ENCODE peak calls at places on chromosomes 1 and 21, in six cellular contexts. T, K, U, H, R and W are unnamed samples. For H3K4me1, the result is how much of the 10 kb centered on the place peaks cover.

GRCh38 chr1:156931553-156931952 is 11.1 kb downstream of the LRRC71 start:
- ATAC-seq in K (no peak), H (no peak), U (peak), T (no peak), R (no peak), W (no peak)

GRCh38 chr1:216739771-216740170 is 16.5 kb upstream of the ESRRG start:
- ATAC-seq in H (no peak), R (no peak), T (no peak), K (no peak), U (no peak), W (no peak)

GRCh38 chr1:10903826-10904225 is 107.4 kb upstream of the CASZ1 start:
- ATAC-seq in T (no peak), K (no peak), R (no peak), U (no peak), H (no peak), W (no peak)

GRCh38 chr1:116062201-116062600 is 49.0 kb upstream of the MAB21L3 start:
- ATAC-seq in H (no peak), R (no peak), K (no peak), T (no peak), U (no peak), W (no peak)

GRCh38 chr21:28636988-28637691 is 355.5 kb downstream of the LTN1 start:
- ATAC-seq in R (no peak), K (no peak), U (no peak), H (peak), T (no peak), W (no peak)

GRCh38 chr21:28228624-28228995 is 764.1 kb downstream of the LTN1 start:
- ATAC-seq in K (no peak), U (no peak), T (no peak), R (no peak), H (no peak), W (no peak)

GRCh38 chr1:31374511-31375196 is 1.8 kb upstream of the FABP3 start:
- ATAC-seq in R (no peak), H (no peak), K (peak), T (no peak), U (no peak), W (peak)

GRCh38 chr1:183155939-183156338 is 30.1 kb upstream of the LAMC2 start:
- ATAC-seq in R (no peak), K (no peak), H (no peak), T (no peak), U (no peak), W (no peak)

GRCh38 chr21:43603230-43603626 is 56.1 kb downstream of the HSF2BP start:
- ATAC-seq in K (peak), R (peak), T (no peak), U (no peak), H (peak), W (peak)

GRCh38 chr1:230230948-230231738 is 164.1 kb downstream of the GALNT2 start:
- ATAC-seq in K (peak), R (peak), T (no peak), U (no peak), H (no peak), W (no peak)

GRCh38 chr21:45975017-45975595 is 6.5 kb upstream of the COL6A1 start:
- ATAC-seq in H (no peak), U (no peak), T (no peak), R (no peak), K (peak), W (peak)

DNA sequence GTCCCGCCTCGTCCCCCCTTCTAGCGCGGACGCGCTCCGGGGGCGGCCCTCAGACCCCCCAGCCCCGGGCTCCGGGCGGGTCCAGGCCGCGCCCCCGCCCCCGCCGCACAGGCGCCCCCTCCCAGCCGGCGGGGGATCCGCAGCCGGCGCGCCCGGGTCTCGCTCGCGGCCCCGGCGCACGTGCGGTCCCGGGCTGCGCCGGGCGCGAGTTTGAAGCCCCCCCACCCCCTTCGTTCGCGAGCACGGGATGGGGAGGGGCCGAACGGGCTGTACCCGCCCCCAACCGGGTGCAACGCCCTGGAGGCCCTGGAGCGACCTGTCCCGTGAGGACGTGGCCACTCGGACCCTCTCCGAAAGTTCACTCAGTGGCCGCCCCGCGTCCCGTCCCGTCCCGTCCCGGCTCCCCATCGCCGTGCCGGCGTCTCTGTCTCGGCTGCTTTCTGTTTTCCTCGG is 796 bp downstream of the PTPRF start:
- ATAC-seq in R (peak), K (peak), T (no peak), H (peak), U (peak), W (peak)
- TF ChIP-seq EP300 in R (no peak), K (no peak), T (no peak), H (no peak), U (no peak), W (no peak)

DNA sequence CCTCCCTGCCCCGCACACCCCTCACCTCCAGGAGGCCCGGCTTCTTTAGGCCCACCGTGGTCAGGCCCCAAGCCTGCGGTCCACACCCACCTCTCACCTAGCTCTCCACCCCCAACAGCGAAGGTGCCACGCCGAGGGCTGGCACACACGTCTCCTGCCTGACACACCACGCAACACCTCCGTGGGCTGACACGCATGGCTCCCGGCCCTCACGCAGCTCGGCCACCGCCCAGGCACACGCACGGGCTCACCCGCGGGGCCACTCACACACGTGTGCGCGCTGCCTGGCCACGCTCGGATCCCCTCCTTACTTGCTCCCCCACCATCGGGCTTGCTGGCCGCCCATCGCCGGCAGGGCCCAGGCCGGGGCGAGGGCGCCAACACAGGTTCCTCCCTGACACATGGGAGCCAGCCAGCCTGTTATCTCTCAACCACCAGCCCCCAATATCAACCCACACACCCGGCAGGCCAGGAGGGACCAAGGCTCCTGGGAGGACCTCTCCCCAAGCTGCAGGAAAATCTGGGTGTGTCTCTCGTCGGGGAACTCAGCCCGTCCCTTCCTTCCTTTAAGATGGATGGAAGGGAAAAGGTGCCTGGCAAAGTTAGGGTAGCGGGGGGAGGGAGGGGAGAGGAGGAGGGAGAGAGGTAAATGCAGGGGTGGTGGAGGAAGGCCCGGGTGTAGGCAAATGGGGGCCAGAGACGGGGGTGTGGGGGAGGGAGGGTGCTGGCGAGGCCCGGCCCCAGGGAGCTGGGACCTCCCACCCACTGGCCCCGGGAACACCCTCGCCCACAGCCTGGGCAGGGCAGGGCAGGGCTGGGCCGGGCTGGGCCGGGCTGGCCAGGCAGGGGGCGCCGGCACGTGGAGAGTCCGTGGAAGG is 546 bp downstream of the ELOVL1 start:
- ATAC-seq in T (peak), R (peak), H (peak), U (peak), K (peak), W (no peak)
- TF ChIP-seq POLR2A in T (peak), R (no peak), H (no peak), U (no peak), K (no peak), W (no peak)

GRCh38 chr1:91817506-91817905 is 68.4 kb downstream of the TGFBR3 start:
- ATAC-seq in H (no peak), T (no peak), U (peak), R (no peak), K (no peak), W (peak)

GRCh38 chr1:91811363-91812025 is 74.5 kb downstream of the TGFBR3 start:
- ATAC-seq in K (no peak), R (no peak), T (no peak), H (no peak), U (no peak), W (no peak)

GRCh38 chr1:91816055-91816454 is 69.9 kb downstream of the TGFBR3 start:
- ATAC-seq in H (no peak), U (no peak), T (no peak), K (no peak), R (no peak), W (no peak)

GRCh38 chr1:91813813-91814212 is 72.1 kb downstream of the TGFBR3 start:
- ATAC-seq in H (no peak), K (no peak), R (no peak), T (no peak), U (no peak), W (no peak)

GRCh38 chr1:91814448-91814847 is 71.5 kb downstream of the TGFBR3 start:
- ATAC-seq in R (no peak), H (no peak), U (no peak), K (no peak), T (no peak), W (no peak)
- H3K4me1 ChIP-seq in R (under half), H (under half), U (half or more), K (under half), T (under half), W (under half)

DNA sequence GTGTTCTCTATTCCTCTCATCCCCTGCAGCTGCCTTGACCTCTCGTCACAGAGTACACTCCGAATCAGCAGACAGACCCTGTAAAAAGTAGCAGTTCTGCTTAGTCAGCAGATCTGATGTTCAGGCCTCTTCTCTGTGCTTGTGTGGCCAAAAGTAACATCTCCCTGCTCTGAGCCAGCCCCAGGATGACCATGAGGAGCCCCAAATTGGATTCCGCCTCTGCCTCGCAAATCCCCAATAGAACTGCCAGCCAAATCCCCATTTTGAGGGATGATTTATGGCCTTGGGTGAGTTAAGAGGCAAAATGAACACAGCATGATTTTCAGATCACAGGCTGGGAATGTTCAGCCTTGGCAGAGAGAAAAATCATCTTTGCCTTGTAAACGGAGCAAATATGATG is 77.6 kb downstream of the MAN1C1 start:
- ATAC-seq in K (peak), U (no peak), T (no peak), R (no peak), H (no peak), W (peak)
- TF ChIP-seq EP300 in K (no peak), U (no peak), T (no peak), R (no peak), H (no peak), W (no peak)

GRCh38 chr1:234724517-234725176 is 114.7 kb upstream of the IRF2BP2 start:
- ATAC-seq in H (peak), K (peak), T (peak), U (peak), R (peak), W (peak)
- TF ChIP-seq POLR2A in H (no peak), K (no peak), T (no peak), U (peak), R (no peak), W (peak)

GRCh38 chr1:3188150-3188971 is 119.4 kb downstream of the PRDM16 start:
- ATAC-seq in U (no peak), H (no peak), T (no peak), K (peak), R (no peak), W (no peak)

GRCh38 chr1:3187415-3188149 is 118.6 kb downstream of the PRDM16 start:
- ATAC-seq in T (no peak), U (no peak), R (no peak), H (no peak), K (peak), W (no peak)

GRCh38 chr1:3184666-3185065 is 115.7 kb downstream of the PRDM16 start:
- ATAC-seq in T (no peak), H (no peak), K (no peak), R (no peak), U (no peak), W (no peak)

GRCh38 chr1:3185896-3186525 is 117.0 kb downstream of the PRDM16 start:
- ATAC-seq in H (no peak), U (no peak), T (no peak), R (no peak), K (no peak), W (peak)

DNA sequence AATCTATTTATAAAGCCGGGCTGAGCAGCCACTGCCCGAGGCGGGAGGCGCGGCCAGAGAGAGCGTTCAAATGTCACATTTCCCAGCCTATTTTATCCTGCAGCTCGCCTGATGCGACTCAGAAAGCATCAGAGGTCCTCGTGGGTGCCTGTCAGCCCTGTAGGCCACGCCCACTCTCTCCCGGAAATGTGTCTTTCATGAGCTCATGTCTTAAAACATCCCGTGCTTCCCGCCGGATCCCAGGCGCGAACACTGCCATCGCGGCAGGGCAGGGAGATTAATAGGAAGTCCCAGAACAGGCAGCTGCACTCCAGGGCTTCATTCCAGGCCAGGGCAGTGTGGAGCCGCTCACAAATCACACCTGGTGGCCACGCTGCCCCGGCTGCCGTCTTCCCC is 117.5 kb downstream of the PRDM16 start:
- ATAC-seq in K (peak), U (peak), H (no peak), T (no peak), R (peak), W (peak)
- H3K4me1 ChIP-seq in K (under half), U (under half), H (under half), T (under half), R (under half), W (under half)

DNA sequence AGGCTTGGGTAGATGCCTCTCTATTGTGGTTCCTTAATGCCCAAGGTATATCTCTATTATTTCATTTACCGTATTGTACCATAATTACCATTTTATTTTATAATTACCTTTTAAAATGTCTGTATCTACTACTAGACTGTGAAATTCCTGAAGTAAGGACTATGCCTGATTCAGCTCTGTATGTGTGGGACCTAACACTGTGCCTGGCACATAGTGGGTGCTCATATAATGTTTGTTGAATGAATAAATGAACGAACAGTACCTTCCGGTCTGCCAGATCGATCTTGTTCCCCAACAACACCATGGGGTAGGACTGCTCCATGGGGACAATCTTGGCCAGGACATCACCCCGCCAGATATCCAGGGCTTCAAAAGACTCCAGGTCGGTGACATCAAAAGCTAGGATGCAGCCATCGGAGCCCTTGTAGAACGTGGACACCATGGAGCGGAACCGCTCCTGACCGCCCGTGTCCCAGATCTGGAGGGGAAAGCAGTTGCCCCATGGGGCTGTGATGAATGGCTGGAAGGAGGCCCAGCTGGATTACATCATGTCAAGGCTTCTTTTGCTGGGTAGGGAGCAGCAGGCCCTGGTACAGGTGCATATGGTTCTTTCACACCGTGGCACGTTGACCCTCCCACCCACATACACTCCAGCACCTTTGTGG is 10.8 kb downstream of the RAB7B start:
- ATAC-seq in T (no peak), R (no peak), K (no peak), U (no peak), H (no peak), W (no peak)
- TF ChIP-seq EP300 in T (no peak), R (no peak), K (no peak), U (no peak), H (no peak), W (no peak)